ENCODE peak calls at places on chromosomes 5 and 9, in five cellular contexts. S is GM12891, W is K562, T is GM12878, Z is H1. V is an unnamed sample.

GRCh38 chr9:87646546-87646945 is 79.4 kb upstream of the CTSL start:
- DNase-seq in S (no peak), W (no peak), T (no peak), Z (no peak), V (no peak)

GRCh38 chr5:158320178-158320674 is 461.3 kb upstream of the CLINT1 start:
- DNase-seq in S (no peak), W (no peak), T (no peak), Z (no peak), V (no peak)

GRCh38 chr5:137858223-137858916 is 9.3 kb upstream of the MYOT start:
- DNase-seq in S (no peak), W (no peak), T (peak), Z (no peak), V (no peak)

GRCh38 chr5:154058055-154059038 is 19.6 kb downstream of the MFAP3 start:
- DNase-seq in S (no peak), W (no peak), T (peak), Z (no peak), V (no peak)

GRCh38 chr5:96809898-96810297 is 2.2 kb upstream of the ERAP1 start:
- DNase-seq in S (no peak), W (no peak), T (no peak), Z (no peak), V (no peak)

GRCh38 chr5:11157132-11157531 is 396.1 kb upstream of the DAP start:
- DNase-seq in S (no peak), W (no peak), T (no peak), Z (no peak), V (no peak)

GRCh38 chr9:131995382-131995781 is 84.3 kb downstream of the MED27 start:
- DNase-seq in S (no peak), W (no peak), T (no peak), Z (no peak), V (no peak)

GRCh38 chr5:14201325-14202061 is 58.4 kb downstream of the TRIO start:
- DNase-seq in S (no peak), W (no peak), T (no peak), Z (no peak), V (no peak)

GRCh38 chr9:4353236-4353635 is 53.4 kb upstream of the GLIS3 start:
- DNase-seq in S (no peak), W (no peak), T (no peak), Z (no peak), V (no peak)

GRCh38 chr5:160438316-160439204 is 16.9 kb downstream of the PTTG1 start:
- DNase-seq in S (no peak), W (peak), T (peak), Z (peak), V (no peak)

GRCh38 chr5:84228266-84228665 is 156.4 kb downstream of the EDIL3 start:
- DNase-seq in S (no peak), W (no peak), T (no peak), Z (no peak), V (no peak)

GRCh38 chr5:84249918-84250635 is 134.6 kb downstream of the EDIL3 start:
- DNase-seq in S (no peak), W (no peak), T (no peak), Z (no peak), V (no peak)

GRCh38 chr9:92980085-92980745 is 32.9 kb downstream of the FGD3 start:
- DNase-seq in S (no peak), W (no peak), T (no peak), Z (no peak), V (no peak)

GRCh38 chr5:111932207-111932606 is 175.2 kb upstream of the NREP start:
- DNase-seq in S (no peak), W (no peak), T (no peak), Z (no peak), V (no peak)

GRCh38 chr5:37774912-37775483 is 64.8 kb downstream of the GDNF start:
- DNase-seq in S (no peak), W (peak), T (peak), Z (peak), V (no peak)

GRCh38 chr5:115415143-115415491 is 118.7 kb upstream of the CCDC112 start:
- DNase-seq in S (no peak), W (no peak), T (no peak), Z (no peak), V (no peak)

GRCh38 chr9:133115604-133116345 is 5.3 kb downstream of the RALGDS start:
- DNase-seq in S (peak), W (no peak), T (peak), Z (no peak), V (peak)

GRCh38 chr9:69004836-69005235 is 9.1 kb downstream of the PRKACG start:
- DNase-seq in S (no peak), W (no peak), T (no peak), Z (no peak), V (no peak)

GRCh38 chr9:137462396-137463193 is 3.5 kb upstream of the NSMF start:
- DNase-seq in S (no peak), W (no peak), T (no peak), Z (no peak), V (no peak)

GRCh38 chr9:133763272-133764183 is 25.4 kb upstream of the SARDH start:
- DNase-seq in S (no peak), W (no peak), T (no peak), Z (peak), V (no peak)

GRCh38 chr9:27540537-27540936 is 10.9 kb upstream of the MOB3B start:
- DNase-seq in S (no peak), W (no peak), T (no peak), Z (no peak), V (no peak)

GRCh38 chr9:1050125-1050895 is at the start of gene DMRT2:
- DNase-seq in S (no peak), W (peak), T (no peak), Z (peak), V (no peak)

GRCh38 chr5:153998010-153998409 is 40.7 kb downstream of the FAM114A2 start:
- DNase-seq in S (no peak), W (no peak), T (no peak), Z (no peak), V (no peak)

GRCh38 chr9:104987743-104988142 is 59.8 kb upstream of the ABCA1 start:
- DNase-seq in S (no peak), W (no peak), T (no peak), Z (no peak), V (no peak)

GRCh38 chr9:134545213-134546211 is 96.1 kb upstream of the COL5A1 start:
- DNase-seq in S (no peak), W (no peak), T (no peak), Z (no peak), V (peak)

GRCh38 chr5:94618029-94618492 is 343 bp downstream of the KIAA0825 start:
- DNase-seq in S (peak), W (peak), T (no peak), Z (no peak), V (peak)

GRCh38 chr9:95127249-95128176 is 190.0 kb downstream of the FANCC start:
- DNase-seq in S (peak), W (peak), T (no peak), Z (peak), V (peak)

GRCh38 chr5:138177936-138178515 is 404 bp downstream of the BRD8 start:
- DNase-seq in S (no peak), W (peak), T (no peak), Z (no peak), V (no peak)

GRCh38 chr9:8868632-8869031 is 1069.1 kb upstream of the DMAC1 start:
- DNase-seq in S (no peak), W (no peak), T (no peak), Z (no peak), V (no peak)

GRCh38 chr5:120293796-120294195 is 170.3 kb upstream of the PRR16 start:
- DNase-seq in S (no peak), W (no peak), T (no peak), Z (no peak), V (no peak)

GRCh38 chr5:63570752-63571151 is 391.5 kb downstream of the HTR1A start:
- DNase-seq in S (no peak), W (no peak), T (no peak), Z (no peak), V (no peak)

GRCh38 chr5:34682926-34683623 is 26.9 kb downstream of the RAI14 start:
- DNase-seq in S (no peak), W (no peak), T (no peak), Z (peak), V (no peak)

GRCh38 chr9:19988281-19988680 is 199.4 kb upstream of the SLC24A2 start:
- DNase-seq in S (no peak), W (no peak), T (no peak), Z (no peak), V (no peak)

GRCh38 chr5:137997726-137998213 is 35.1 kb downstream of the FAM13B start:
- DNase-seq in S (peak), W (no peak), T (peak), Z (no peak), V (no peak)

GRCh38 chr9:5838884-5839571 is 6.1 kb upstream of the ERMP1 start:
- DNase-seq in S (no peak), W (peak), T (no peak), Z (no peak), V (no peak)

GRCh38 chr9:86639287-86639686 is 285.1 kb upstream of the TUT7 start:
- DNase-seq in S (no peak), W (no peak), T (no peak), Z (no peak), V (no peak)

GRCh38 chr5:79552984-79553383 is 39.0 kb upstream of the HOMER1 start:
- DNase-seq in S (no peak), W (no peak), T (no peak), Z (no peak), V (no peak)

GRCh38 chr5:79544136-79544535 is 30.2 kb upstream of the HOMER1 start:
- DNase-seq in S (no peak), W (no peak), T (no peak), Z (no peak), V (no peak)

GRCh38 chr5:79547982-79548381 is 34.0 kb upstream of the HOMER1 start:
- DNase-seq in S (no peak), W (no peak), T (no peak), Z (no peak), V (no peak)

GRCh38 chr5:79546782-79547428 is 33.0 kb upstream of the HOMER1 start:
- DNase-seq in S (no peak), W (no peak), T (no peak), Z (no peak), V (no peak)

DNA sequence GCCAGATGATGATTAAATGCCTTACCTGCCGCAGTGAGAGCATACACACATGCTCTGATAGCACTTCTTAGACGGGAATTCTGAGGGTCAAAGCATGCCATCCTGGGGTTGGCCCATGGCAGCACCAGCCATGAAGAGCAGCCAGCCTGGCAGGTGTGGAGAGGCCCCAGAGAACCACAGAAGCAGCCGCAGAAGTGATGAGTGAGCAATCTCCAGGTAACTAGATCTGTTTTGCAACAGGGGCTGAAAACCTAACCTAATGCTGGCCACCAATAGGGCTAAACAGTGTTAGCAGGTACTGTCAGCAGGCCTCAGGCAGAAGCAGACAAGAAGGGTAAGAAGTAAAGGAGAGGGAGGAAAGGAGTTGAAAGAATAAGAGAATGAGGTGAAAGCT is 33.5 kb upstream of the HOMER1 start:
- DNase-seq in S (no peak), W (no peak), T (no peak), Z (no peak), V (no peak)
- TF ChIP-seq POLR2A in S (no peak), W (no peak), T (no peak), Z (no peak), V (no peak)

GRCh38 chr9:127388856-127389238 is 8.1 kb upstream of the SLC2A8 start:
- DNase-seq in S (no peak), W (no peak), T (no peak), Z (no peak), V (no peak)
- TF ChIP-seq TAF1 in S (no peak), W (no peak), T (no peak), Z (no peak), V (no peak)

GRCh38 chr5:126777974-126778674 is 1.2 kb downstream of the LMNB1 start:
- DNase-seq in S (peak), W (peak), T (peak), Z (peak), V (peak)
- TF ChIP-seq POLR2AphosphoS5 in S (peak), W (peak), T (peak), Z (peak), V (peak)

GRCh38 chr9:78295731-78296130 is 1.2 kb upstream of the PSAT1 start:
- DNase-seq in S (no peak), W (no peak), T (no peak), Z (peak), V (no peak)

GRCh38 chr9:78298046-78298511 is 1.2 kb downstream of the PSAT1 start:
- DNase-seq in S (peak), W (peak), T (no peak), Z (peak), V (no peak)

GRCh38 chr9:78296208-78296892 is 575 bp upstream of the PSAT1 start:
- DNase-seq in S (no peak), W (no peak), T (no peak), Z (peak), V (no peak)

GRCh38 chr9:78297672-78297961 is 692 bp downstream of the PSAT1 start:
- DNase-seq in S (no peak), W (no peak), T (no peak), Z (no peak), V (no peak)

GRCh38 chr9:78296893-78297671 is at the start of gene PSAT1:
- DNase-seq in S (peak), W (peak), T (peak), Z (peak), V (peak)
- TF ChIP-seq POLR2A in S (no peak), W (peak), T (peak), Z (peak), V (peak)

GRCh38 chr5:169161022-169161680 is 139.8 kb downstream of the SLIT3 start:
- DNase-seq in S (no peak), W (no peak), T (no peak), Z (no peak), V (no peak)

GRCh38 chr5:169165052-169165451 is 135.9 kb downstream of the SLIT3 start:
- DNase-seq in S (no peak), W (no peak), T (no peak), Z (no peak), V (no peak)

GRCh38 chr5:169164481-169164925 is 136.4 kb downstream of the SLIT3 start:
- DNase-seq in S (no peak), W (no peak), T (no peak), Z (no peak), V (no peak)

GRCh38 chr5:169160405-169160901 is 140.5 kb downstream of the SLIT3 start:
- DNase-seq in S (no peak), W (no peak), T (no peak), Z (no peak), V (no peak)

GRCh38 chr5:169162407-169162806 is 138.5 kb downstream of the SLIT3 start:
- DNase-seq in S (no peak), W (no peak), T (no peak), Z (no peak), V (no peak)
- TF ChIP-seq TAF1 in S (no peak), W (no peak), T (no peak), Z (no peak), V (no peak)

DNA sequence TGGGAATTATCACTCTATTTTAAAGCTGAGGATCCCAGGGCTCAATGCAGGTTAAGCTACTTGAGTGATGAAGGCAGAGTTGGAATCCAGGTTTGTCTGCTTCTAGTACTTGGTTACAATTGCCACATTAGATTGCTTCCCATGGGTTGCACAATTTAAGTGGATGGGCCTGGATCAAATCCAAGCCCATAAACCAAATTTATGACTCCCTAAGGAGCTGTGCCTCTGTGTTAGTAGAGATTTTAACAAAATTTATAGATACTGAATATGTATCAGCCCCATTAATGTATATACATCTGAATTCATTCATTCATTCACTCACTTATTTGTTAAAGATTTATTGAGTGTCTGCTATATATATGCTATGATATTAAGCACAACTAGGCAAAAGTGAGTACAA is 332.3 kb upstream of the KLF9 start:
- DNase-seq in S (no peak), W (no peak), T (no peak), Z (no peak), V (no peak)
- TF ChIP-seq POLR2AphosphoS5 in S (no peak), W (no peak), T (no peak), Z (no peak), V (no peak)

GRCh38 chr5:116525680-116526079 is 48.9 kb downstream of the SEMA6A start:
- DNase-seq in S (no peak), W (no peak), T (no peak), Z (no peak), V (no peak)
- TF ChIP-seq POLR2A in S (no peak), W (no peak), T (no peak), Z (no peak), V (no peak)

GRCh38 chr5:32625106-32625505 is 39.7 kb downstream of the SUB1 start:
- DNase-seq in S (no peak), W (no peak), T (no peak), Z (no peak), V (no peak)
- TF ChIP-seq TAF1 in S (no peak), W (no peak), T (no peak), Z (no peak), V (no peak)

GRCh38 chr5:107544476-107544875 is 126.3 kb downstream of the EFNA5 start:
- DNase-seq in S (no peak), W (no peak), T (no peak), Z (no peak), V (no peak)

GRCh38 chr5:107543868-107544267 is 126.9 kb downstream of the EFNA5 start:
- DNase-seq in S (no peak), W (no peak), T (no peak), Z (no peak), V (no peak)

GRCh38 chr5:107541400-107541799 is 129.3 kb downstream of the EFNA5 start:
- DNase-seq in S (no peak), W (no peak), T (no peak), Z (no peak), V (no peak)

GRCh38 chr5:107542428-107542827 is 128.3 kb downstream of the EFNA5 start:
- DNase-seq in S (no peak), W (no peak), T (peak), Z (no peak), V (no peak)

GRCh38 chr5:107542831-107543231 is 127.9 kb downstream of the EFNA5 start:
- DNase-seq in S (no peak), W (no peak), T (no peak), Z (no peak), V (no peak)
- TF ChIP-seq POLR2AphosphoS5 in S (no peak), W (no peak), T (no peak), Z (no peak), V (no peak)

DNA sequence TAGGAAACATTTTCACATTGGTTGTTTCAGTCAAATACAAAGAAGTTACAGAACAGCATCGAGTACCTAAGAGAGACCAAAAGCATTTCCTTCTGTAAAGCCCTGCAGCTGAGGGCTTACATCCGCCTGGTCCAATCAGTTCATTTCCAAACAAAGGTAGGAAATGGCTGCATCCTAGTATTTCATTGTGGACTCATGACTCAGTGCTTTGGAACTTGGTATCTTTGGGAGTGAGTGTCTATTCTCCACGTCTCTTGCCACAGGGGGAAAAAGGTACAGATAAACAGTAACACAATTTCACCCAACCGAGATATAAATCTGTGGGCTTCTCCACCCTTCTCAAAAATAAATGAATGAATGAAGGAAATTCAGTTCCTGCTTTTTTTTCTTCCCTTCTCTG is 75.4 kb downstream of the NFIB start:
- DNase-seq in S (no peak), W (no peak), T (no peak), Z (no peak), V (no peak)
- TF ChIP-seq POLR2A in S (no peak), W (no peak), T (no peak), Z (no peak), V (no peak)